ENCODE peak calls at places on chromosomes 3 and 15, in eight cellular contexts. G, O, F, I, R, W, U and V are unnamed samples.

GRCh38 chr15:25947336-25948080 is 84.4 kb upstream of the ATP10A start:
- DNase-seq in O (no peak), R (no peak), U (peak), G (peak), I (no peak), F (no peak), W (peak), V (no peak)

GRCh38 chr3:14883226-14883625 is 64.2 kb upstream of the NR2C2 start:
- DNase-seq in U (no peak), W (no peak), O (no peak), G (no peak), I (no peak), R (no peak), F (no peak), V (no peak)

GRCh38 chr3:154040283-154040682 is 80.9 kb upstream of the ARHGEF26 start:
- DNase-seq in O (no peak), W (no peak), G (no peak), F (peak), I (no peak), U (no peak), R (no peak), V (no peak)

GRCh38 chr15:80785335-80785734 is 6.2 kb downstream of the CEMIP start:
- DNase-seq in O (no peak), G (no peak), I (no peak), U (no peak), F (peak), R (no peak), W (no peak), V (no peak)

GRCh38 chr3:179474480-179474879 is 23.2 kb upstream of the GNB4 start:
- DNase-seq in I (no peak), O (no peak), W (no peak), R (no peak), U (no peak), F (no peak), G (no peak), V (no peak)

GRCh38 chr3:19866751-19867347 is 67.2 kb downstream of the EFHB start:
- DNase-seq in U (peak), F (peak), O (peak), W (peak), R (peak), I (peak), G (peak), V (peak)

GRCh38 chr3:126261037-126261436 is 80.7 kb upstream of the ALDH1L1 start:
- DNase-seq in R (peak), I (no peak), G (peak), U (peak), F (peak), W (no peak), O (peak), V (peak)

GRCh38 chr3:36493051-36493450 is 112.7 kb downstream of the STAC start:
- DNase-seq in U (no peak), F (no peak), O (no peak), G (no peak), W (no peak), I (no peak), R (no peak), V (no peak)

GRCh38 chr3:11917051-11917450 is 70.4 kb upstream of the TAMM41 start:
- DNase-seq in W (no peak), O (no peak), R (no peak), U (no peak), I (no peak), G (no peak), F (no peak), V (no peak)

GRCh38 chr3:194632211-194632982 is 822 bp downstream of the TMEM44 start:
- DNase-seq in F (peak), G (no peak), R (no peak), I (no peak), O (no peak), W (peak), U (no peak), V (peak)